ENCODE peak calls at places on chromosomes 2 and 18, in five cellular contexts. E is neural progenitor cell, J is foreskin fibroblast, X is brain microvascular endothelial cell, L is neural crest cell. S is an unnamed sample.

GRCh38 chr2:134954065-134954464 is 35.4 kb downstream of the CCNT2 start:
- DNase-seq in E (no peak), J (no peak), X (no peak), L (no peak), S (no peak)

GRCh38 chr2:18362696-18363095 is 197.8 kb downstream of the RDH14 start:
- DNase-seq in E (no peak), J (peak), X (peak), L (no peak), S (no peak)

GRCh38 chr18:715626-716025 is 3.2 kb upstream of the ENOSF1 start:
- DNase-seq in E (no peak), J (peak), X (peak), L (no peak), S (no peak)

GRCh38 chr18:26618130-26618529 is 69.8 kb upstream of the KCTD1 start:
- DNase-seq in E (no peak), J (no peak), X (no peak), L (no peak), S (no peak)

GRCh38 chr2:174125151-174125550 is 123.2 kb downstream of the OLA1 start:
- DNase-seq in E (peak), J (no peak), X (no peak), L (no peak), S (no peak)

GRCh38 chr2:12594590-12594989 is 122.1 kb upstream of the TRIB2 start:
- DNase-seq in E (no peak), J (no peak), X (no peak), L (no peak), S (no peak)

GRCh38 chr2:106189764-106190468 is 4.2 kb downstream of the UXS1 start:
- DNase-seq in E (no peak), J (peak), X (no peak), L (no peak), S (no peak)

GRCh38 chr18:61901334-61901986 is 8.7 kb upstream of the RNF152 start:
- DNase-seq in E (peak), J (no peak), X (no peak), L (peak), S (peak)

GRCh38 chr2:119753041-119753929 is 6.4 kb upstream of the PTPN4 start:
- DNase-seq in E (peak), J (peak), X (peak), L (no peak), S (no peak)

GRCh38 chr2:17911491-17912260 is 33.2 kb downstream of the KCNS3 start:
- DNase-seq in E (no peak), J (no peak), X (no peak), L (no peak), S (no peak)

GRCh38 chr2:133092571-133092970 is 422.6 kb upstream of the LYPD1 start:
- DNase-seq in E (no peak), J (no peak), X (peak), L (no peak), S (no peak)

GRCh38 chr2:30334738-30335426 is 103.5 kb downstream of the LBH start:
- DNase-seq in E (peak), J (no peak), X (no peak), L (no peak), S (no peak)

GRCh38 chr2:177578454-177578853 is 185.9 kb downstream of the AGPS start:
- DNase-seq in E (no peak), J (no peak), X (no peak), L (no peak), S (no peak)

GRCh38 chr18:77766421-77766820 is 516.8 kb downstream of the GALR1 start:
- DNase-seq in E (no peak), J (no peak), X (no peak), L (no peak), S (no peak)

GRCh38 chr18:59556265-59556664 is 141.0 kb downstream of the CCBE1 start:
- DNase-seq in E (no peak), J (peak), X (no peak), L (no peak), S (no peak)

GRCh38 chr2:12318427-12319057 is 398.2 kb upstream of the TRIB2 start:
- DNase-seq in E (no peak), J (peak), X (no peak), L (no peak), S (no peak)

GRCh38 chr2:171553858-171554257 is 31.6 kb downstream of the CYBRD1 start:
- DNase-seq in E (no peak), J (no peak), X (no peak), L (no peak), S (no peak)

GRCh38 chr2:120308038-120308910 is 37.7 kb upstream of the INHBB start:
- DNase-seq in E (no peak), J (no peak), X (no peak), L (no peak), S (no peak)

GRCh38 chr18:47595816-47596501 is 334.5 kb downstream of the SMAD2 start:
- DNase-seq in E (peak), J (no peak), X (no peak), L (no peak), S (no peak)

GRCh38 chr2:100013892-100014677 is 128.3 kb downstream of the AFF3 start:
- DNase-seq in E (peak), J (peak), X (peak), L (no peak), S (no peak)

GRCh38 chr2:238158807-238159539 is at the start of gene ERFE:
- DNase-seq in E (peak), J (no peak), X (no peak), L (peak), S (peak)

GRCh38 chr2:219918929-219919328 is 291.5 kb downstream of the SLC4A3 start:
- DNase-seq in E (no peak), J (no peak), X (no peak), L (no peak), S (no peak)

GRCh38 chr2:200795044-200795443 is 16.7 kb upstream of the BZW1 start:
- DNase-seq in E (peak), J (no peak), X (peak), L (no peak), S (no peak)

GRCh38 chr18:50879302-50880107 is 587 bp downstream of the ME2 start:
- DNase-seq in E (no peak), J (peak), X (peak), L (no peak), S (no peak)

GRCh38 chr2:68912732-68913131 is 40.0 kb downstream of the GKN2 start:
- DNase-seq in E (no peak), J (no peak), X (no peak), L (no peak), S (no peak)

GRCh38 chr2:167681234-167681633 is 566.2 kb downstream of the STK39 start:
- DNase-seq in E (no peak), J (no peak), X (no peak), L (no peak), S (no peak)

GRCh38 chr18:77076111-77076510 is 56.5 kb downstream of the MBP start:
- DNase-seq in E (no peak), J (no peak), X (no peak), L (no peak), S (no peak)

GRCh38 chr2:73851274-73851673 is 22.5 kb downstream of the STAMBP start:
- DNase-seq in E (no peak), J (no peak), X (no peak), L (no peak), S (no peak)
- TF ChIP-seq CTCF in E (peak), J (no peak), X (peak), L (peak), S (peak)

GRCh38 chr2:241719093-241719492 is 15.3 kb upstream of the D2HGDH start:
- DNase-seq in E (no peak), J (no peak), X (no peak), L (no peak), S (no peak)
- TF ChIP-seq CTCF in E (no peak), J (no peak), X (no peak), L (no peak), S (no peak)

DNA sequence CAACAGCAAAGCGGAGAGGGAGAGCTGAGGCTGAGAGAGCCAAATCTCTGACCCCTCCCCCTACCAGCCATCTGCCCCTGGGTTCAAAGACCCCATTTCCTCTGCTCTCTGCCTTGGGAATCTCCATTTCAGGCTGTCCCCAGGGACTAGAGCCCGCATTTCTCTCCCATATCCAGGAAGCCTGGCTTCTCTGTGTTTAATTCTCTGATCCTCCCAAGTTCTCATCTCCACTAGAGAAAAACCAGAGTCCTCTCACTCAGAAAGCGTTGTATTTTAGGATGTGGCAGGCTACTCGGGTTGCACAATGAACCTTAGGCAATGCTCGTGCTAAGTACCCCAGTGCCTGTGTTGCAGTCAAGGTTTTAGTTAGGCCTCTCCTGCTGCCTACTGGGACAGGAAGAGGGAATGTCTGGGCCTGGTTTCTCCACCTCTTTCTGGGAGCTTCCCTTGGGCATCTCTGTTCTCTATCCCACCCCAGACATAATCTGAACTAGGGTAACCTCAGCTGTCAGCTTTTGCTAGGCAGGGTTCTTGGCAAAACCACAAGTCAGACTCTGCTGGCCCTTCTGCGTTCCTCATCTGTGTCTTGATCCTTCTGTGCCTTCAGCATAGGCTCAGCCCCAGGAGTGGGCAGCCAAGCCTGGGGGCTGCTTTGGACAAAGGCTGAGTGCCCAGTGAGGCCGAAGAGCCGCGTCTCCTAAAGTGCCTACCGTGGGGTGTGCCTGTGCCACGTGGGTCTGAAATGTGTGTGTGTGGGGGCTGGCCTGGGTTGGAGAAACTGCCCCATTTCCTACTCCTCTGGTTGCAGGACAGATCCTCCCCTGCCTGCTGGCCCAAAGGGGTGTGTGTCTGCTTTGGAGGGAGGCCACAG is 96.8 kb downstream of the STPG4 start:
- DNase-seq in E (no peak), J (peak), X (no peak), L (no peak), S (no peak)
- TF ChIP-seq CTCF in E (no peak), J (no peak), X (no peak), L (no peak), S (no peak)

GRCh38 chr18:70621710-70622109 is 332.9 kb downstream of the SOCS6 start:
- DNase-seq in E (no peak), J (no peak), X (no peak), L (no peak), S (no peak)

GRCh38 chr18:70623106-70623505 is 334.3 kb downstream of the SOCS6 start:
- DNase-seq in E (no peak), J (no peak), X (no peak), L (no peak), S (no peak)

GRCh38 chr18:70627100-70627802 is 338.4 kb downstream of the SOCS6 start:
- DNase-seq in E (no peak), J (no peak), X (no peak), L (no peak), S (no peak)
- TF ChIP-seq CTCF in E (peak), J (no peak), X (no peak), L (no peak), S (peak)

GRCh38 chr18:41128126-41128525 is 826.9 kb upstream of the PIK3C3 start:
- DNase-seq in E (no peak), J (no peak), X (no peak), L (no peak), S (no peak)

GRCh38 chr18:41135146-41135545 is 819.9 kb upstream of the PIK3C3 start:
- DNase-seq in E (no peak), J (no peak), X (no peak), L (no peak), S (no peak)

GRCh38 chr18:41128545-41128944 is 826.5 kb upstream of the PIK3C3 start:
- DNase-seq in E (no peak), J (peak), X (peak), L (no peak), S (no peak)

GRCh38 chr18:41134426-41134825 is 820.6 kb upstream of the PIK3C3 start:
- DNase-seq in E (no peak), J (no peak), X (no peak), L (no peak), S (no peak)

DNA sequence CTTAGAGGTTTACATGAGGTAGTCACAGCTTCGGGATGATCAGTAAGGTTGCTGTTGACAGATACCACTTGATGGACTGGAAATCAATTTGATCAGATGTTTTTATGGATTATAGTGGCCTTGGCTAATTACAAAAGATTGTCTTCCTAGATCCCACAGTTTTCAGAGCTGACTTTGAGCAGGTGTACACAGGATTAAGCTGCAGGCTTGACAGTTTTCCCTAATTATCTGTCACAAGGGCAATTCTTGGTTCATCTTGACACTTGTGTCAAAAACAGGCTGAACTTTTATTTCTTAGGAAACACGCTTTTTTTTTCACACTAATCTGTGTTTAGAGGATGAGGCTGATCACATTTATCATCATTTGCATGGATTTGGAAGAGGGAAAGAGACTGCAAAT is 824.0 kb upstream of the PIK3C3 start:
- DNase-seq in E (no peak), J (no peak), X (no peak), L (no peak), S (no peak)
- TF ChIP-seq CTCF in E (no peak), J (no peak), X (no peak), L (no peak), S (no peak)

DNA sequence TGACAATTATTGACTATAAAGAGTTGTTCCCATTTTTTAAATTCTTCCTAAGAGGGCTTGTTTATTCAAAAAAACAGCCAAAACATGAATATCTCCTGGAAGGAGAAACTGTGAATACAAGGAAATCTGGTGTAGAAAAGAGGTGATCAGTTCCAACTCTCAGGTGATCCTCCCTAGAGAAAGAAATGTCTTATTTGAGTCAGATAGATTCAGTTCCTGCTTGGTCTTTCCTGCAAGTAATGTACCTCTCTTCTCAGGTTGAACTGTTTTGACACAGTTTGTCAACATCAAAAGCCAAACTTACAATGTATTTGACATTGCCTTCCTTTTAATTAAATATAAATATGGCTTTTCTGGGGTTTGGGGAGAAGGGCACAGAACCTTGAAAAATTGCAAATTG is 567.4 kb downstream of the ARHGAP15 start:
- DNase-seq in E (no peak), J (no peak), X (no peak), L (no peak), S (no peak)
- TF ChIP-seq CTCF in E (no peak), J (no peak), X (no peak), L (no peak), S (no peak)

GRCh38 chr2:235642446-235643107 is 148.7 kb downstream of the AGAP1 start:
- DNase-seq in E (no peak), J (peak), X (peak), L (no peak), S (no peak)
- TF ChIP-seq CTCF in E (peak), J (no peak), X (peak), L (no peak), S (no peak)

DNA sequence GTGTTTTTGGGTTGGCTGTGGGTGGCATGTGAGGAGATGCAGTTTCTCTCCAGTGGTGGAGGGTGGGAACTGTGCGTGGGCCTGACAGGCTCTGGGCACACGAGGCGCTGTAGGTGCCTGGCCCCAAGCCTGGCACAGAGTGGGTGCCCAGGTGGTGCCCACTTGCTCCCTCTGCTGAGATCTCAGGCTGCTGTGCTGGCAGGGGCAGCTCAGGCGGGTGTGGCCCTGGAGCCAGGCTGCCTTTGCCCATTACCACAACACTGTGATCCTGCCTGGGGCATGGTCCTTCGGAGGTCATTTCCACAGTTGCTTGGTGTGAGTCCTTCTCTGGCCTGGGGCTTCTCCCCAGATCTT is 20.4 kb downstream of the TSHZ1 start:
- DNase-seq in E (no peak), J (no peak), X (no peak), L (no peak), S (no peak)
- TF ChIP-seq CTCF in E (no peak), J (no peak), X (no peak), L (no peak), S (no peak)